ENCODE peak calls at places on chromosomes 2 and 18, in four cellular contexts. H is HuH-7.5, C is ovary, X is T-helper 9 cell. W is an unnamed sample.

GRCh38 chr2:222142027-222142426 is 156.8 kb downstream of the PAX3 start:
- DNase-seq in C (no peak), X (no peak), H (no peak), W (no peak)

GRCh38 chr2:27831279-27832050 is 58.7 kb downstream of the RBKS start:
- DNase-seq in X (no peak), H (no peak), C (no peak), W (no peak)

GRCh38 chr2:26772064-26773001 is 8.2 kb downstream of the SLC35F6 start:
- DNase-seq in C (peak), X (peak), H (peak), W (peak)

GRCh38 chr2:67476808-67477790 is 80.0 kb downstream of the ETAA1 start:
- DNase-seq in X (no peak), H (no peak), C (peak), W (no peak)

GRCh38 chr2:239678666-239679296 is 278.0 kb upstream of the HDAC4 start:
- DNase-seq in H (no peak), X (no peak), C (no peak), W (no peak)

GRCh38 chr2:178277741-178278197 is 83.5 kb downstream of the OSBPL6 start:
- DNase-seq in X (no peak), H (peak), C (no peak), W (no peak)

GRCh38 chr18:48850891-48851302 is 99.9 kb downstream of the SMAD7 start:
- DNase-seq in H (no peak), C (peak), X (no peak), W (no peak)

GRCh38 chr18:65753520-65753919 is 2.7 kb downstream of the CDH7 start:
- DNase-seq in X (no peak), C (no peak), H (no peak), W (no peak)

GRCh38 chr2:106143495-106144215 is 50.4 kb downstream of the UXS1 start:
- DNase-seq in H (no peak), C (no peak), X (no peak), W (no peak)

GRCh38 chr2:24304098-24304497 is 56.2 kb downstream of the ITSN2 start:
- DNase-seq in X (no peak), H (no peak), C (peak), W (no peak)

GRCh38 chr2:109721626-109722025 is 72.5 kb upstream of the RGPD5 start:
- DNase-seq in X (no peak), H (no peak), C (peak), W (no peak)

GRCh38 chr18:59383831-59384230 is 24.8 kb upstream of the LMAN1 start:
- DNase-seq in H (no peak), C (no peak), X (no peak), W (no peak)

GRCh38 chr2:41720702-41721344 is 327.0 kb upstream of the PKDCC start:
- DNase-seq in X (no peak), H (no peak), C (no peak), W (no peak)

GRCh38 chr2:240053173-240054155 is at the start of gene OR6B3:
- DNase-seq in X (no peak), H (no peak), C (no peak), W (no peak)

GRCh38 chr2:71005271-71006202 is 10.9 kb upstream of the TEX261 start:
- DNase-seq in C (no peak), H (no peak), X (no peak), W (peak)

GRCh38 chr18:13487237-13487636 is 239.1 kb downstream of the FAM210A start:
- DNase-seq in C (no peak), H (no peak), X (no peak), W (no peak)

GRCh38 chr2:201999289-201999688 is 34.4 kb upstream of the FZD7 start:
- DNase-seq in C (no peak), H (no peak), X (no peak), W (no peak)

GRCh38 chr2:70127920-70128444 is 40.7 kb downstream of the PCBP1 start:
- DNase-seq in C (no peak), H (no peak), X (no peak), W (no peak)

GRCh38 chr2:134189009-134189717 is 64.7 kb upstream of the MGAT5 start:
- DNase-seq in X (no peak), H (no peak), C (no peak), W (no peak)

GRCh38 chr2:16178551-16179130 is 238.3 kb downstream of the MYCN start:
- DNase-seq in X (no peak), H (no peak), C (no peak), W (no peak)

GRCh38 chr2:239939736-239940483 is 85.2 kb downstream of the NDUFA10 start:
- DNase-seq in H (no peak), X (no peak), C (no peak), W (no peak)

GRCh38 chr2:39737661-39738060 is 41.4 kb downstream of the THUMPD2 start:
- DNase-seq in H (no peak), C (peak), X (no peak), W (no peak)

GRCh38 chr2:112138143-112139032 is at the start of gene FBLN7:
- DNase-seq in H (no peak), C (no peak), X (no peak), W (no peak)

GRCh38 chr18:48607049-48607984 is 68.5 kb downstream of the CTIF start:
- DNase-seq in X (no peak), C (peak), H (no peak), W (no peak)

GRCh38 chr2:144362401-144362800 is 157.5 kb downstream of the ZEB2 start:
- DNase-seq in C (no peak), X (no peak), H (no peak), W (no peak)

GRCh38 chr18:36546876-36547275 is 249.4 kb downstream of the FHOD3 start:
- DNase-seq in H (no peak), X (no peak), C (no peak), W (no peak)

GRCh38 chr2:191351298-191351697 is 106.1 kb downstream of the MYO1B start:
- DNase-seq in X (no peak), H (no peak), C (no peak), W (no peak)

GRCh38 chr2:217387776-217388381 is 528.0 kb upstream of the TNP1 start:
- DNase-seq in H (no peak), C (no peak), X (no peak), W (no peak)

W was measured in CD8-positive, alpha-beta T cell.